ENCODE peak calls at places on chromosomes 1 and 21, in six cellular contexts. B is KBM-7; H is A673; W is stimulated activated CD4-positive, alpha-beta T cell treated with anti-CD3 and anti-CD28 coated beads, Interleukin-1b, Interleukin-23, amount 100 ng/mL, for 48 hours; E is NCI-H1105 treated with DMSO at 0.1 percent for 48 hours; X is activated T-cell treated with anti-CD3 and anti-CD28 coated beads for 48 hours. R is an unnamed sample.

GRCh38 chr1:205545001-205545919 is 40.8 kb downstream of the CDK18 start:
- DNase-seq in W (no peak), E (no peak), H (no peak), B (no peak), X (no peak), R (no peak)

GRCh38 chr21:43274946-43275310 is 106.1 kb downstream of the CRYAA start:
- DNase-seq in W (no peak), X (no peak), E (no peak), H (no peak), B (no peak), R (no peak)

GRCh38 chr1:39116868-39117728 is 87.4 kb upstream of the MACF1 start:
- DNase-seq in X (no peak), H (no peak), B (no peak), E (peak; percentile 8), W (no peak), R (peak; percentile 48)

GRCh38 chr1:180178511-180179161 is 24.0 kb downstream of the QSOX1 start:
- DNase-seq in W (peak; percentile 57), H (peak; percentile 71), E (peak; percentile 43), X (peak; percentile 49), B (peak; percentile 72), R (peak; percentile 57)

GRCh38 chr1:85550784-85551516 is 29.6 kb upstream of the CCN1 start:
- DNase-seq in X (no peak), E (no peak), W (no peak), H (no peak), B (no peak), R (peak; percentile 91)

GRCh38 chr1:244414543-244414942 is 37.2 kb downstream of the ADSS2 start:
- DNase-seq in H (no peak), E (no peak), W (no peak), X (no peak), B (no peak), R (peak; percentile 58)

GRCh38 chr1:202618387-202619022 is 91.7 kb downstream of the SYT2 start:
- DNase-seq in W (no peak), H (no peak), B (no peak), E (no peak), X (no peak), R (peak; percentile 59)

GRCh38 chr1:101002551-101002950 is 23.0 kb downstream of the DPH5 start:
- DNase-seq in H (peak; percentile 50), E (no peak), W (no peak), B (peak; percentile 64), X (no peak), R (peak; percentile 74)

GRCh38 chr1:21828506-21829210 is 16.6 kb downstream of the LDLRAD2 start:
- DNase-seq in W (no peak), H (no peak), X (no peak), B (no peak), E (no peak), R (no peak)

GRCh38 chr21:33874161-33874560 is 41.4 kb downstream of the ATP5PO start:
- DNase-seq in W (no peak), X (no peak), E (no peak), H (no peak), B (no peak), R (no peak)

GRCh38 chr21:38504056-38504455 is 5.8 kb upstream of the ERG start:
- DNase-seq in W (no peak), X (no peak), H (no peak), E (no peak), B (no peak), R (no peak)

GRCh38 chr1:191963286-191963685 is 195.0 kb upstream of the RGS18 start:
- DNase-seq in B (peak; percentile 35), W (no peak), H (peak; percentile 42), X (no peak), E (no peak), R (peak; percentile 77)

GRCh38 chr1:64542118-64542517 is 72.2 kb downstream of the CACHD1 start:
- DNase-seq in B (no peak), H (no peak), E (no peak), X (no peak), W (no peak), R (no peak)

GRCh38 chr1:115426271-115426771 is 88.3 kb upstream of the NGF start:
- DNase-seq in X (no peak), E (no peak), W (no peak), H (no peak), B (no peak), R (peak; percentile 95)

GRCh38 chr1:3304255-3304654 is 150.2 kb upstream of the ARHGEF16 start:
- DNase-seq in X (no peak), W (no peak), H (no peak), E (no peak), B (no peak), R (no peak)

GRCh38 chr1:182317489-182318180 is 74.0 kb downstream of the GLUL start:
- DNase-seq in E (peak; percentile 60), X (no peak), B (no peak), H (no peak), W (no peak), R (no peak)

GRCh38 chr1:248850124-248850523 is 8.8 kb downstream of the ZNF692 start:
- DNase-seq in X (no peak), B (no peak), W (no peak), E (no peak), H (no peak), R (no peak)

GRCh38 chr1:12620142-12620865 is 2.3 kb upstream of the DHRS3 start:
- DNase-seq in W (no peak), H (no peak), E (no peak), B (peak; percentile 76), X (peak; percentile 13), R (no peak)

GRCh38 chr21:17612023-17612564 is 607 bp downstream of the BTG3 start:
- DNase-seq in H (peak; percentile 41), E (peak; percentile 48), B (no peak), W (peak; percentile 19), X (peak; percentile 16), R (peak; percentile 54)

GRCh38 chr1:64967381-64967780 is 1.0 kb upstream of the JAK1 start:
- DNase-seq in H (no peak), B (no peak), W (no peak), E (no peak), X (no peak), R (peak; percentile 50)

GRCh38 chr1:203440780-203441179 is 34.8 kb upstream of the PRELP start:
- DNase-seq in E (peak; percentile 24), W (no peak), X (no peak), H (peak; percentile 77), B (no peak), R (peak; percentile 61)

GRCh38 chr1:197199923-197200467 is 53.5 kb upstream of the ASPM start:
- DNase-seq in X (no peak), E (no peak), B (peak; percentile 59), W (no peak), H (peak; percentile 4), R (peak; percentile 29)

GRCh38 chr1:110798691-110799256 is 74.2 kb upstream of the CD53 start:
- DNase-seq in B (no peak), X (no peak), H (no peak), E (peak; percentile 80), W (no peak), R (peak; percentile 22)

GRCh38 chr1:11052839-11053757 is 6.1 kb upstream of the MASP2 start:
- DNase-seq in B (no peak), H (no peak), E (peak; percentile 88), X (no peak), W (no peak), R (no peak)

GRCh38 chr1:14668448-14669029 is 70.1 kb downstream of the KAZN start:
- DNase-seq in E (no peak), X (no peak), B (no peak), W (no peak), H (no peak), R (no peak)

GRCh38 chr1:247357781-247358211 is 26.1 kb upstream of the ZNF496 start:
- DNase-seq in B (no peak), W (peak; percentile 18), E (no peak), X (no peak), H (no peak), R (peak; percentile 92)

GRCh38 chr1:2971609-2972008 is 49.7 kb upstream of the ACTRT2 start:
- DNase-seq in E (no peak), H (no peak), W (no peak), X (no peak), B (no peak), R (no peak)

GRCh38 chr1:94048413-94049164 is 72.4 kb downstream of the ABCA4 start:
- DNase-seq in H (peak; percentile 92), W (no peak), E (no peak), X (no peak), B (no peak), R (no peak)

GRCh38 chr1:235270625-235271024 is 57.4 kb downstream of the ARID4B start:
- DNase-seq in H (peak; percentile 65), B (no peak), X (no peak), E (no peak), W (no peak), R (peak; percentile 17)

GRCh38 chr1:14553711-14554110 is 44.8 kb upstream of the KAZN start:
- DNase-seq in H (no peak), X (no peak), W (no peak), B (no peak), E (no peak), R (peak; percentile 98)

GRCh38 chr1:98516306-98516705 is 145.2 kb upstream of the SNX7 start:
- DNase-seq in H (no peak), B (peak; percentile 2), X (no peak), W (no peak), E (no peak), R (no peak)

GRCh38 chr1:15852036-15852827 is 4.7 kb downstream of the SPEN start:
- DNase-seq in X (no peak), E (no peak), W (no peak), B (no peak), H (no peak), R (no peak)

GRCh38 chr1:65722461-65722860 is 70.2 kb upstream of the PDE4B start:
- DNase-seq in E (no peak), X (no peak), H (no peak), W (no peak), B (no peak), R (no peak)

GRCh38 chr1:119966681-119967080 is 70.4 kb upstream of the ADAM30 start:
- DNase-seq in B (no peak), W (no peak), X (no peak), E (no peak), H (no peak), R (no peak)

GRCh38 chr1:37265786-37266667 is 208.4 kb upstream of the ZC3H12A start:
- DNase-seq in W (no peak), H (no peak), B (no peak), E (no peak), X (no peak), R (no peak)

GRCh38 chr1:2090216-2090890 is 40.1 kb downstream of the PRKCZ start:
- DNase-seq in X (no peak), H (no peak), B (no peak), W (no peak), E (no peak), R (no peak)

GRCh38 chr1:203187306-203188264 is 1.1 kb upstream of the CHI3L1 start:
- DNase-seq in B (no peak), W (no peak), H (no peak), X (no peak), E (no peak), R (no peak)

GRCh38 chr1:179586107-179586823 is 5.4 kb upstream of the TDRD5 start:
- DNase-seq in E (peak; percentile 88), B (no peak), X (peak; percentile 12), H (peak; percentile 61), W (peak; percentile 12), R (peak; percentile 68)

GRCh38 chr1:117166076-117166475 is 44.5 kb upstream of the TRIM45 start:
- DNase-seq in E (no peak), X (no peak), H (no peak), W (no peak), B (no peak), R (peak; percentile 93)